ENCODE peak calls at places on chromosomes 11 and 22, in seven cellular contexts. X, V, F, W, M, C and U are unnamed samples.

GRCh38 chr11:132972565-132972964 is 559.7 kb downstream of the OPCML start:
- DNase-seq in W (no peak), V (no peak), C (no peak), F (no peak), X (no peak), M (no peak), U (no peak)

GRCh38 chr22:34036936-34037335 is 116.7 kb upstream of the LARGE1 start:
- DNase-seq in X (no peak), C (no peak), V (no peak), M (no peak), W (peak; percentile 40), F (no peak), U (no peak)

GRCh38 chr22:46036558-46037408 is 59.8 kb upstream of the WNT7B start:
- DNase-seq in F (no peak), W (peak; percentile 44), C (peak; percentile 66), M (peak; percentile 78), X (no peak), V (no peak), U (no peak)

GRCh38 chr11:3222003-3222855 is 3.6 kb upstream of the MRGPRG start:
- DNase-seq in F (no peak), C (no peak), X (no peak), M (no peak), W (peak; percentile 6), V (no peak), U (no peak)

GRCh38 chr11:61477126-61477525 is 31.4 kb upstream of the LRRC10B start:
- DNase-seq in M (no peak), X (no peak), W (no peak), V (no peak), F (no peak), C (no peak), U (no peak)

GRCh38 chr11:23767576-23767975 is 729.3 kb upstream of the LUZP2 start:
- DNase-seq in M (no peak), W (no peak), X (no peak), F (no peak), C (no peak), V (no peak), U (no peak)

GRCh38 chr11:111310088-111310487 is 11.7 kb downstream of the POU2AF3 start:
- DNase-seq in V (no peak), F (no peak), M (no peak), W (no peak), X (no peak), C (no peak), U (peak; percentile 81)

GRCh38 chr11:129846508-129847335 is 31.1 kb downstream of the TMEM45B start:
- DNase-seq in V (no peak), C (no peak), F (no peak), W (no peak), X (no peak), M (no peak), U (no peak)

GRCh38 chr11:70456921-70457532 is 58.7 kb downstream of the CTTN start:
- DNase-seq in W (no peak), C (no peak), X (no peak), M (peak; percentile 65), F (peak; percentile 4), V (no peak), U (no peak)

GRCh38 chr22:38070250-38070921 is 13.2 kb downstream of the PICK1 start:
- DNase-seq in W (no peak), C (no peak), X (no peak), V (no peak), M (no peak), F (no peak), U (no peak)

GRCh38 chr11:134489728-134490127 is 77.7 kb upstream of the B3GAT1 start:
- DNase-seq in C (no peak), W (no peak), F (no peak), V (no peak), M (no peak), X (no peak), U (no peak)

GRCh38 chr11:128701086-128701485 is 7.2 kb downstream of the FLI1 start:
- DNase-seq in W (no peak), V (no peak), M (no peak), C (no peak), X (no peak), F (no peak), U (no peak)

GRCh38 chr11:77110836-77111235 is 8.2 kb downstream of the OMP start:
- DNase-seq in X (no peak), V (no peak), M (no peak), F (no peak), W (no peak), C (no peak), U (no peak)

GRCh38 chr11:14376920-14377319 is 17.9 kb upstream of the RRAS2 start:
- DNase-seq in X (no peak), C (no peak), M (no peak), F (no peak), V (no peak), W (no peak), U (no peak)

GRCh38 chr11:120660024-120660565 is 148.5 kb downstream of the GRIK4 start:
- DNase-seq in F (peak; percentile 23), M (peak; percentile 50), V (no peak), W (peak; percentile 89), C (peak; percentile 74), X (no peak), U (no peak)

GRCh38 chr22:50627914-50628542 is at the start of gene ARSA:
- DNase-seq in W (peak; percentile 90), V (peak; percentile 47), M (peak; percentile 87), X (peak; percentile 61), F (peak; percentile 74), C (peak; percentile 86), U (peak; percentile 65)

GRCh38 chr22:31647516-31647915 is 14.5 kb downstream of the PISD start:
- DNase-seq in X (no peak), W (no peak), F (no peak), V (no peak), M (peak; percentile 74), C (no peak), U (no peak)

GRCh38 chr11:117862019-117862725 is 14.3 kb downstream of the FXYD6 start:
- DNase-seq in V (no peak), M (no peak), W (no peak), F (no peak), C (no peak), X (no peak), U (no peak)

GRCh38 chr11:92269021-92269420 is 44.4 kb downstream of the FAT3 start:
- DNase-seq in F (peak; percentile 18), V (no peak), W (no peak), C (peak; percentile 8), M (no peak), X (no peak), U (no peak)

GRCh38 chr22:31179345-31179744 is 19.4 kb downstream of the RNF185 start:
- DNase-seq in F (peak; percentile 68), W (peak; percentile 42), M (no peak), X (no peak), V (no peak), C (no peak), U (no peak)

GRCh38 chr11:43879789-43880639 is 617 bp upstream of the ALKBH3 start:
- DNase-seq in X (no peak), V (no peak), M (no peak), C (no peak), F (no peak), W (no peak), U (no peak)

GRCh38 chr11:9039863-9040262 is 36.1 kb upstream of the NRIP3 start:
- DNase-seq in F (no peak), V (no peak), W (no peak), C (no peak), M (no peak), X (no peak), U (no peak)

GRCh38 chr22:40681451-40681850 is 2.2 kb downstream of the MCHR1 start:
- DNase-seq in W (no peak), C (no peak), M (no peak), X (no peak), F (no peak), V (no peak), U (no peak)

GRCh38 chr11:47967577-47968230 is 12.7 kb upstream of the PTPRJ start:
- DNase-seq in C (peak; percentile 76), X (no peak), W (no peak), M (no peak), V (no peak), F (no peak), U (no peak)

GRCh38 chr11:59560290-59560701 is 49.0 kb downstream of the OR4D9 start:
- DNase-seq in W (peak; percentile 55), F (peak; percentile 69), V (peak; percentile 51), X (peak; percentile 50), C (peak; percentile 93), M (peak; percentile 88), U (peak; percentile 38)

GRCh38 chr11:83671295-83671694 is 385.1 kb upstream of the CCDC90B start:
- DNase-seq in V (no peak), W (no peak), M (no peak), X (no peak), F (no peak), C (no peak), U (no peak)

GRCh38 chr11:59528741-59529140 is 17.4 kb downstream of the OR4D9 start:
- DNase-seq in X (no peak), F (no peak), C (peak; percentile 9), M (no peak), V (no peak), W (no peak), U (no peak)

GRCh38 chr11:9264381-9265210 is 554 bp downstream of the DENND5A start:
- DNase-seq in C (peak; percentile 55), F (peak; percentile 21), M (peak; percentile 46), V (peak; percentile 33), X (no peak), W (peak; percentile 26), U (no peak)

GRCh38 chr11:10443152-10443551 is 11.9 kb upstream of the AMPD3 start:
- DNase-seq in X (no peak), F (no peak), W (no peak), V (no peak), M (no peak), C (no peak), U (no peak)